ENCODE peak calls at places on chromosomes 4 and X, in five cellular contexts. Z is activated CD4-positive, CD25-positive, alpha-beta regulatory T cell treated with anti-CD3 and anti-CD28 coated beads, Interleukin-2, amount 50 U/mL, for 16 hours; D is NCI-H510A; M is GM18507; U is SW 1271. N is an unnamed sample.

GRCh38 chr4:912548-913279 is 19.4 kb downstream of the GAK start:
- DNase-seq in Z (no peak), D (no peak), M (no peak), U (no peak), N (peak)

GRCh38 chr4:1547131-1547862 is 136.8 kb downstream of the FAM53A start:
- DNase-seq in Z (no peak), D (no peak), M (no peak), U (no peak), N (no peak)

GRCh38 chrX:54358424-54359211 is 772 bp upstream of the WNK3 start:
- DNase-seq in Z (no peak), D (peak), M (no peak), U (peak), N (peak)

GRCh38 chr4:37434469-37434868 is 189.9 kb downstream of the NWD2 start:
- DNase-seq in Z (no peak), D (no peak), M (no peak), U (no peak), N (no peak)

GRCh38 chrX:131392666-131393065 is 103.6 kb upstream of the IGSF1 start:
- DNase-seq in Z (no peak), D (no peak), M (no peak), U (no peak), N (no peak)

GRCh38 chr4:10102193-10102980 is 14.2 kb downstream of the WDR1 start:
- DNase-seq in Z (no peak), D (no peak), M (no peak), U (no peak), N (no peak)

GRCh38 chr4:89800527-89801103 is 36.3 kb downstream of the SNCA start:
- DNase-seq in Z (no peak), D (no peak), M (no peak), U (no peak), N (no peak)

GRCh38 chr4:159052315-159052714 is 50.6 kb upstream of the RAPGEF2 start:
- DNase-seq in Z (no peak), D (no peak), M (no peak), U (no peak), N (no peak)

GRCh38 chr4:108204518-108204917 is 35.8 kb upstream of the LEF1 start:
- DNase-seq in Z (no peak), D (no peak), M (no peak), U (no peak), N (no peak)

GRCh38 chrX:136878423-136878822 is 2.1 kb downstream of the RBMX start:
- DNase-seq in Z (no peak), D (no peak), M (no peak), U (no peak), N (no peak)

GRCh38 chr4:77430847-77431246 is 174.8 kb upstream of the CXCL13 start:
- DNase-seq in Z (no peak), D (no peak), M (no peak), U (no peak), N (no peak)

GRCh38 chrX:46967547-46967946 is 55.3 kb downstream of the JADE3 start:
- DNase-seq in Z (no peak), D (no peak), M (no peak), U (no peak), N (no peak)

GRCh38 chrX:110383414-110383813 is 24.8 kb downstream of the RTL9 start:
- DNase-seq in Z (no peak), D (no peak), M (no peak), U (no peak), N (no peak)

GRCh38 chr4:72171761-72172160 is 140.0 kb downstream of the NPFFR2 start:
- DNase-seq in Z (no peak), D (no peak), M (no peak), U (no peak), N (no peak)

GRCh38 chr4:20320232-20320631 is 68.5 kb downstream of the SLIT2 start:
- DNase-seq in Z (no peak), D (no peak), M (no peak), U (no peak), N (no peak)

GRCh38 chr4:123505457-123506310 is 109.1 kb downstream of the SPRY1 start:
- DNase-seq in Z (no peak), D (peak), M (no peak), U (no peak), N (peak)

GRCh38 chr4:56799291-56799823 is 22.1 kb downstream of the SPINK2 start:
- DNase-seq in Z (no peak), D (no peak), M (no peak), U (no peak), N (no peak)

GRCh38 chr4:119735136-119735770 is 106.6 kb upstream of the PDE5A start:
- DNase-seq in Z (no peak), D (no peak), M (no peak), U (peak), N (no peak)

GRCh38 chrX:44082829-44083228 is 109.6 kb upstream of the NDP start:
- DNase-seq in Z (no peak), D (no peak), M (no peak), U (no peak), N (no peak)

GRCh38 chrX:111181883-111182400 is 86.0 kb downstream of the PAK3 start:
- DNase-seq in Z (no peak), D (peak), M (no peak), U (no peak), N (peak)

GRCh38 chr4:19455850-19456602 is 795.7 kb upstream of the SLIT2 start:
- DNase-seq in Z (no peak), D (peak), M (no peak), U (no peak), N (no peak)

GRCh38 chr4:140603286-140603685 is 34.5 kb upstream of the UCP1 start:
- DNase-seq in Z (no peak), D (no peak), M (no peak), U (no peak), N (no peak)

GRCh38 chr4:77152421-77152820 is 4.6 kb upstream of the CCNG2 start:
- DNase-seq in Z (no peak), D (peak), M (no peak), U (no peak), N (no peak)

GRCh38 chr4:122668241-122668640 is 47.4 kb upstream of the IL21 start:
- DNase-seq in Z (no peak), D (no peak), M (no peak), U (no peak), N (no peak)

GRCh38 chr4:128468485-128468989 is 180.9 kb upstream of the PGRMC2 start:
- DNase-seq in Z (no peak), D (no peak), M (no peak), U (no peak), N (peak)

GRCh38 chr4:98686847-98687246 is 28.4 kb upstream of the TSPAN5 start:
- DNase-seq in Z (no peak), D (no peak), M (no peak), U (no peak), N (no peak)

GRCh38 chr4:153143527-153144348 is 60.5 kb upstream of the TRIM2 start:
- DNase-seq in Z (no peak), D (no peak), M (no peak), U (no peak), N (peak)

N was measured in DMS153.